ENCODE peak calls at places on chromosomes 6 and 20, in four cellular contexts. One of them, this sample, is unnamed.

GRCh38 chr6:101668496-101668895 is 275.0 kb downstream of the GRIK2 start:
- DNase-seq in A549: no peak
- DNase-seq in left lung: no peak
- DNase-seq in cardiac muscle cell: peak
- DNase-seq in this sample: no peak

GRCh38 chr6:163612200-163612599 is 197.7 kb downstream of the QKI start:
- DNase-seq in A549: no peak
- DNase-seq in left lung: no peak
- DNase-seq in cardiac muscle cell: no peak
- DNase-seq in this sample: no peak

GRCh38 chr20:38548356-38549083 is 32.5 kb upstream of the ADIG start:
- DNase-seq in left lung: no peak
- DNase-seq in A549: no peak
- DNase-seq in cardiac muscle cell: no peak
- DNase-seq in this sample: no peak

GRCh38 chr20:36951977-36952738 is 650 bp upstream of the SAMHD1 start:
- DNase-seq in cardiac muscle cell: no peak
- DNase-seq in left lung: no peak
- DNase-seq in A549: no peak
- DNase-seq in this sample: no peak

GRCh38 chr6:15322184-15322583 is 76.3 kb downstream of the JARID2 start:
- DNase-seq in left lung: no peak
- DNase-seq in cardiac muscle cell: no peak
- DNase-seq in A549: no peak
- DNase-seq in this sample: no peak

GRCh38 chr20:20213722-20214121 is 154.2 kb upstream of the INSM1 start:
- DNase-seq in left lung: no peak
- DNase-seq in cardiac muscle cell: no peak
- DNase-seq in A549: no peak
- DNase-seq in this sample: no peak

GRCh38 chr20:51815383-51816076 is 13.2 kb upstream of the SALL4 start:
- DNase-seq in cardiac muscle cell: no peak
- DNase-seq in left lung: no peak
- DNase-seq in A549: no peak
- DNase-seq in this sample: no peak

GRCh38 chr6:41336824-41337223 is 1.4 kb downstream of the NCR2 start:
- DNase-seq in left lung: no peak
- DNase-seq in cardiac muscle cell: no peak
- DNase-seq in A549: no peak
- DNase-seq in this sample: no peak

GRCh38 chr6:122789078-122789861 is at the start of gene SMPDL3A:
- DNase-seq in cardiac muscle cell: peak
- DNase-seq in A549: peak
- DNase-seq in left lung: peak
- DNase-seq in this sample: peak

GRCh38 chr6:10526156-10526555 is 5.0 kb downstream of the GCNT2 start:
- DNase-seq in cardiac muscle cell: no peak
- DNase-seq in left lung: no peak
- DNase-seq in A549: no peak
- DNase-seq in this sample: no peak

GRCh38 chr20:21513181-21513663 is 642 bp downstream of the NKX2-2 start:
- DNase-seq in left lung: peak
- DNase-seq in A549: no peak
- DNase-seq in cardiac muscle cell: no peak
- DNase-seq in this sample: no peak

GRCh38 chr6:36054965-36055364 is 27.4 kb downstream of the MAPK14 start:
- DNase-seq in cardiac muscle cell: no peak
- DNase-seq in left lung: no peak
- DNase-seq in A549: no peak
- DNase-seq in this sample: no peak

GRCh38 chr6:149026530-149026942 is 279.7 kb downstream of the UST start:
- DNase-seq in cardiac muscle cell: peak
- DNase-seq in left lung: no peak
- DNase-seq in A549: no peak
- DNase-seq in this sample: no peak

GRCh38 chr6:47292027-47292426 is 17.7 kb downstream of the TNFRSF21 start:
- DNase-seq in A549: no peak
- DNase-seq in cardiac muscle cell: no peak
- DNase-seq in left lung: no peak
- DNase-seq in this sample: no peak

GRCh38 chr6:151044465-151045441 is 179.3 kb downstream of the MTHFD1L start:
- DNase-seq in A549: peak
- DNase-seq in cardiac muscle cell: peak
- DNase-seq in left lung: no peak
- DNase-seq in this sample: peak

GRCh38 chr6:117616971-117617765 is 14.9 kb upstream of the GOPC start:
- DNase-seq in A549: no peak
- DNase-seq in left lung: no peak
- DNase-seq in cardiac muscle cell: no peak
- DNase-seq in this sample: no peak
- H3K27ac ChIP-seq in A549: no peak
- H3K27ac ChIP-seq in left lung: no peak
- H3K27ac ChIP-seq in cardiac muscle cell: no peak
- H3K27ac ChIP-seq in this sample: no peak

GRCh38 chr20:19022791-19023448 is 189.5 kb upstream of the SLC24A3 start:
- DNase-seq in left lung: no peak
- DNase-seq in cardiac muscle cell: no peak
- DNase-seq in A549: no peak
- DNase-seq in this sample: no peak

GRCh38 chr20:19017104-19017690 is 195.2 kb upstream of the SLC24A3 start:
- DNase-seq in cardiac muscle cell: no peak
- DNase-seq in left lung: no peak
- DNase-seq in A549: no peak
- DNase-seq in this sample: no peak

GRCh38 chr20:19022118-19022575 is 190.3 kb upstream of the SLC24A3 start:
- DNase-seq in A549: no peak
- DNase-seq in cardiac muscle cell: no peak
- DNase-seq in left lung: no peak
- DNase-seq in this sample: no peak

GRCh38 chr20:19021406-19022117 is 190.9 kb upstream of the SLC24A3 start:
- DNase-seq in left lung: no peak
- DNase-seq in A549: no peak
- DNase-seq in cardiac muscle cell: no peak
- DNase-seq in this sample: no peak

GRCh38 chr20:19019734-19020364 is 192.6 kb upstream of the SLC24A3 start:
- DNase-seq in A549: no peak
- DNase-seq in left lung: no peak
- DNase-seq in cardiac muscle cell: no peak
- DNase-seq in this sample: no peak
- TF ChIP-seq CTCF in A549: no peak
- TF ChIP-seq CTCF in left lung: no peak
- TF ChIP-seq CTCF in cardiac muscle cell: no peak
- TF ChIP-seq CTCF in this sample: no peak

GRCh38 chr6:34098045-34098936 is 47.6 kb downstream of the GRM4 start:
- DNase-seq in A549: no peak
- DNase-seq in left lung: no peak
- DNase-seq in cardiac muscle cell: no peak
- DNase-seq in this sample: no peak

GRCh38 chr6:34099878-34100277 is 46.0 kb downstream of the GRM4 start:
- DNase-seq in cardiac muscle cell: no peak
- DNase-seq in left lung: no peak
- DNase-seq in A549: no peak
- DNase-seq in this sample: no peak

GRCh38 chr6:34102696-34103095 is 43.2 kb downstream of the GRM4 start:
- DNase-seq in left lung: no peak
- DNase-seq in A549: no peak
- DNase-seq in cardiac muscle cell: no peak
- DNase-seq in this sample: no peak

GRCh38 chr6:34102099-34102656 is 43.7 kb downstream of the GRM4 start:
- DNase-seq in left lung: no peak
- DNase-seq in cardiac muscle cell: no peak
- DNase-seq in A549: no peak
- DNase-seq in this sample: peak

DNA sequence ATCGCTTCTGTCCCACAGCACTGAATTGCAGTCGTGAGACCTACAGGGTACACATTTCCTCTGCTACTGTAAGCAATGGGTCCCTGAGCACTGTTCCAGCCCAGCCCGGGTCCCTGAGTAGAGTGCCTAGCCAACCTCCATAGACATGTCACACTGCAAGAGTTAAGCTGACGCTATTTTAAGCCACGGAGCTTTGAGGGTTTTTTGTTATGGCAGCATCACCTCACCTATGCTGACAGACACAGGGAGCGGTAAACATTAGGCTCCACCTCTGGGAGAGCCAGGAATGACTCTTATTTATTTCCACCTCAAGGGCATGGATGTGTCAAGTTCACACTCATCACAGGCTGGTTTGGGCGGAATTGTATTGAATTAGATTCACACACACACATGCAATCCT is 45.1 kb downstream of the GRM4 start:
- DNase-seq in left lung: no peak
- DNase-seq in A549: no peak
- DNase-seq in cardiac muscle cell: no peak
- DNase-seq in this sample: no peak
- H3K27ac ChIP-seq in left lung: no peak
- H3K27ac ChIP-seq in A549: no peak
- H3K27ac ChIP-seq in cardiac muscle cell: no peak
- H3K27ac ChIP-seq in this sample: no peak

GRCh38 chr6:156942266-156942665 is 165.1 kb downstream of the ARID1B start:
- DNase-seq in cardiac muscle cell: no peak
- DNase-seq in A549: no peak
- DNase-seq in left lung: no peak
- DNase-seq in this sample: no peak
- TF ChIP-seq CTCF in cardiac muscle cell: no peak
- TF ChIP-seq CTCF in A549: no peak
- TF ChIP-seq CTCF in left lung: no peak
- TF ChIP-seq CTCF in this sample: no peak

GRCh38 chr6:110543106-110543505 is 66.7 kb upstream of the SLC22A16 start:
- DNase-seq in left lung: no peak
- DNase-seq in cardiac muscle cell: no peak
- DNase-seq in A549: no peak
- DNase-seq in this sample: no peak

GRCh38 chr6:110541701-110542309 is 65.4 kb upstream of the SLC22A16 start:
- DNase-seq in A549: no peak
- DNase-seq in left lung: no peak
- DNase-seq in cardiac muscle cell: peak
- DNase-seq in this sample: no peak

GRCh38 chr6:110542311-110543024 is 66.1 kb upstream of the SLC22A16 start:
- DNase-seq in A549: no peak
- DNase-seq in left lung: no peak
- DNase-seq in cardiac muscle cell: peak
- DNase-seq in this sample: no peak

GRCh38 chr6:110545081-110545872 is 68.9 kb upstream of the SLC22A16 start:
- DNase-seq in cardiac muscle cell: no peak
- DNase-seq in left lung: no peak
- DNase-seq in A549: no peak
- DNase-seq in this sample: no peak

GRCh38 chr6:110544472-110544871 is 68.1 kb upstream of the SLC22A16 start:
- DNase-seq in A549: no peak
- DNase-seq in left lung: no peak
- DNase-seq in cardiac muscle cell: no peak
- DNase-seq in this sample: no peak
- H3K27ac ChIP-seq in A549: no peak
- H3K27ac ChIP-seq in left lung: no peak
- H3K27ac ChIP-seq in cardiac muscle cell: peak
- H3K27ac ChIP-seq in this sample: no peak